ENCODE peak calls at places on chromosome 3, in six cellular contexts. I, W, Y, C, R and Q are unnamed samples.

GRCh38 chr3:48747015-48747615 is 30.1 kb upstream of the IP6K2 start:
- DNase-seq in I (no peak), W (no peak), Y (no peak), C (no peak), R (no peak), Q (no peak)

GRCh38 chr3:183142199-183142598 is 20.3 kb downstream of the LAMP3 start:
- DNase-seq in I (no peak), W (no peak), Y (no peak), C (no peak), R (no peak), Q (no peak)

GRCh38 chr3:65265511-65265910 is 577.7 kb upstream of the ADAMTS9 start:
- DNase-seq in I (no peak), W (no peak), Y (no peak), C (no peak), R (no peak), Q (no peak)

GRCh38 chr3:25768851-25769250 is 14.4 kb downstream of the NGLY1 start:
- DNase-seq in I (no peak), W (no peak), Y (no peak), C (no peak), R (no peak), Q (no peak)

GRCh38 chr3:186640473-186640818 is 247 bp downstream of the FETUB start:
- DNase-seq in I (no peak), W (no peak), Y (no peak), C (no peak), R (peak; percentile 96), Q (peak; percentile 24)

GRCh38 chr3:129658156-129658843 is 51.8 kb upstream of the PLXND1 start:
- DNase-seq in I (no peak), W (no peak), Y (no peak), C (no peak), R (no peak), Q (no peak)

GRCh38 chr3:151630035-151630434 is 103.7 kb upstream of the AADACL2 start:
- DNase-seq in I (no peak), W (no peak), Y (no peak), C (no peak), R (no peak), Q (no peak)

GRCh38 chr3:133874761-133875438 is 20.8 kb downstream of the RAB6B start:
- DNase-seq in I (no peak), W (no peak), Y (no peak), C (no peak), R (no peak), Q (no peak)

GRCh38 chr3:122977645-122978466 is 49.7 kb downstream of the SEMA5B start:
- DNase-seq in I (no peak), W (no peak), Y (peak; percentile 78), C (no peak), R (peak; percentile 30), Q (peak; percentile 88)

GRCh38 chr3:188214442-188214841 is 60.5 kb downstream of the LPP start:
- DNase-seq in I (no peak), W (no peak), Y (no peak), C (no peak), R (no peak), Q (no peak)

GRCh38 chr3:46856576-46857471 is 6.4 kb downstream of the MYL3 start:
- DNase-seq in I (no peak), W (peak; percentile 44), Y (no peak), C (no peak), R (no peak), Q (no peak)

GRCh38 chr3:31671456-31671855 is 138.7 kb downstream of the STT3B start:
- DNase-seq in I (no peak), W (no peak), Y (no peak), C (no peak), R (no peak), Q (no peak)

GRCh38 chr3:122794779-122795673 is at the start of gene SLC49A4:
- DNase-seq in I (no peak), W (peak; percentile 82), Y (peak; percentile 96), C (peak; percentile 77), R (peak; percentile 83), Q (peak; percentile 31)

GRCh38 chr3:149969110-149969944 is 1.4 kb downstream of the PFN2 start:
- DNase-seq in I (no peak), W (no peak), Y (no peak), C (peak; percentile 53), R (peak; percentile 71), Q (peak; percentile 77)

GRCh38 chr3:137471130-137471529 is 293.0 kb upstream of the SOX14 start:
- DNase-seq in I (no peak), W (no peak), Y (no peak), C (no peak), R (no peak), Q (no peak)

GRCh38 chr3:142319094-142319493 is 93.7 kb upstream of the GK5 start:
- DNase-seq in I (no peak), W (no peak), Y (no peak), C (no peak), R (peak; percentile 36), Q (peak; percentile 37)

GRCh38 chr3:151268267-151269235 is 9.8 kb downstream of the P2RY14 start:
- DNase-seq in I (no peak), W (no peak), Y (no peak), C (no peak), R (no peak), Q (no peak)

GRCh38 chr3:31929826-31930502 is 51.1 kb downstream of the OSBPL10 start:
- DNase-seq in I (no peak), W (no peak), Y (no peak), C (no peak), R (no peak), Q (no peak)

GRCh38 chr3:59894425-59895146 is 844.8 kb upstream of the CFAP20DC start:
- DNase-seq in I (no peak), W (no peak), Y (no peak), C (no peak), R (no peak), Q (no peak)

GRCh38 chr3:126111126-126111551 is 27.2 kb upstream of the SLC41A3 start:
- DNase-seq in I (no peak), W (peak; percentile 26), Y (no peak), C (peak; percentile 5), R (no peak), Q (no peak)

GRCh38 chr3:133474251-133474801 is 74.5 kb downstream of the BFSP2 start:
- DNase-seq in I (no peak), W (peak; percentile 82), Y (no peak), C (peak; percentile 74), R (no peak), Q (no peak)

GRCh38 chr3:127674793-127675189 is 2.0 kb downstream of the ABTB1 start:
- DNase-seq in I (no peak), W (peak; percentile 41), Y (peak; percentile 64), C (no peak), R (no peak), Q (no peak)

GRCh38 chr3:127672429-127673190 is at the start of gene ABTB1:
- DNase-seq in I (peak; percentile 53), W (peak; percentile 91), Y (peak; percentile 99), C (peak; percentile 87), R (peak; percentile 38), Q (peak; percentile 65)

GRCh38 chr3:127673191-127674098 is 693 bp downstream of the ABTB1 start:
- DNase-seq in I (no peak), W (peak; percentile 75), Y (peak; percentile 92), C (peak; percentile 64), R (no peak), Q (peak; percentile 56)

GRCh38 chr3:127675651-127676391 is 3.1 kb downstream of the ABTB1 start:
- DNase-seq in I (no peak), W (peak; percentile 59), Y (peak; percentile 61), C (no peak), R (no peak), Q (no peak)

DNA sequence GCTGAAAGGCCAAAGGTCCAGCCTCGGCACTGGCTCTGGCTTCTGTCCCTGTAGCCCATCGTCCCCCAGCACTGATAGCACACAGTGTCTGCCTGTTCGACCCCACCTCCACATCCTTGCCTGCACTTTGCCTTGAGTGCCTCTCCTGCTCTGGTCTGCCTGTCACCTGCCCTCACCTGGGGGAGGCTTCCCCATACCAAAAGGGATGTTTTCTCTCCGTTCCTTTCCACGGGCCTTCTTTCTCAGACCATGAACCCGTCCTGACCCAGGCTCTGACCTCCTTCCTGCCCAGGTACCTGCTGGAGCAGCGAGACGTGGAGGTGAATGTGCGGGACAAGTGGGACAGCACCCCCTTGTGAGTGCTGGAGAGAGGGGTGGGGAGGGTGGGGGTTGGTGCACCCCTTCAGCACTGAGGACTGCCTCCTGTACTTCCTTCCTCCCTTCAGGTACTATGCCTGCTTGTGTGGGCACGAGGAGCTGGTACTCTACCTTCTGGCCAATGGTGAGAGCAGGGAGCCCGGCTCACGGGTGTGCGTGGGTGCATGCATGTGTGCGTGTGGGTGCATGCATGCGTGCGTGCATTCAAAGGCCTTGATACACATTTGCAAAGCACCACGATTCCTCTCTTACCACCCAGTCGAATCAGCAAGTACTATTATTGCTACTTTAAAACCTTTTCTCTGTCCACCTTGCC is 1.5 kb downstream of the ABTB1 start:
- DNase-seq in I (no peak), W (peak; percentile 61), Y (peak; percentile 74), C (no peak), R (no peak), Q (no peak)
- H3K27ac ChIP-seq in I (peak overlapping the region; percentile 96), W (no peak overlapping the region), Y (peak overlapping the region; percentile 93), C (no peak overlapping the region), R (no peak overlapping the region), Q (no peak overlapping the region)

DNA sequence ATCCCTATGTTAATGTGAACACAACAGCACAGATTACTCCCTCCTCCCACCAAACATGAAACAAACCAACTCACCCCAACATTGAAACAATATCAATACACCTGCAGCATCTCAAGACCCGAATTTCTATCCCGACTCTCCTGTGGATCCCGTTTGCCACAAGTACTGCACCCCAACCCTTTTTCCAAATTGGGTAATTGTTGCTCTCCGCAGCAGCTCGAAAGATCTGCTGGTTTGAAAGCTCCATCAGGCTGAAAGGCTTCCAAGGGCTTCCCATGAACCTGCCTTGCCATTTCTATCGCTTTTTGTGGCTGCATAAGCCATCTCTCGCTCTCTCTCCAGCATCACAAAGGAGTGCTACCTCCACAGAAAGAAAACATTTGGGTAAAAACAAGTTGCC is 2.3 kb upstream of the FEZF2 start:
- DNase-seq in I (no peak), W (no peak), Y (no peak), C (no peak), R (no peak), Q (no peak)
- H3K27me3 ChIP-seq in I (peaks cover 20% of the 10 kb centered on the region), W (peaks cover 100% of the 10 kb centered on the region), Y (peaks cover 100% of the 10 kb centered on the region), C (peaks cover 88% of the 10 kb centered on the region), R (peaks cover 100% of the 10 kb centered on the region), Q (peaks cover 93% of the 10 kb centered on the region)

GRCh38 chr3:9250236-9250635 is 790 bp upstream of the SRGAP3 start:
- DNase-seq in I (no peak), W (no peak), Y (no peak), C (no peak), R (no peak), Q (no peak)
- TF ChIP-seq CTCF in I (no peak), W (no peak), Y (no peak), C (no peak), R (peak; percentile 45), Q (peak; percentile 25)

GRCh38 chr3:27695636-27696035 is 26.5 kb downstream of the EOMES start:
- DNase-seq in I (no peak), W (no peak), Y (no peak), C (no peak), R (no peak), Q (no peak)

GRCh38 chr3:27699067-27699466 is 23.1 kb downstream of the EOMES start:
- DNase-seq in I (no peak), W (no peak), Y (no peak), C (no peak), R (no peak), Q (no peak)

DNA sequence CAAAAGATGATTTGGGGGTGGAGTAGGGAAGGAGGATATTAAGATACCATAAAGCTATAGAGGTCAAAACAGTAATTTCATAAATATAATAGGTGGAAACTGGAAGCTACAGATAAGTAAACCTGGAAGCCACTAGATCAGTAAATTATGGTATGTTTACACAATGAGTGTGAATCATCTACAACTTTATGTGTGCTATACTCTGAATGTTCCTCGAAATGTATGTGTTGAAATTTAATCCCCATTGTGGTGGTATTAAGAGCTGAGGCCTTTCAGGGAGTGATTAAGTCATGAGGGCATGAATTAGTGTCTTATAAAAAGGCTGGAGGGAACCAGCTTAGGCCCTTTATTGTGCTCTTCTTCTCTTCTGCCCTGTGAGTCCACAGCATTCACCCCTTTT is 25.2 kb downstream of the EOMES start:
- DNase-seq in I (no peak), W (no peak), Y (no peak), C (no peak), R (peak; percentile 70), Q (no peak)
- H3K27ac ChIP-seq in I (no peak overlapping the region), W (no peak overlapping the region), Y (no peak overlapping the region), C (no peak overlapping the region), R (no peak overlapping the region), Q (no peak overlapping the region)